ENCODE peak calls at places on chromosomes 4 and X, in four cellular contexts. E, M, Z and L are unnamed samples.
A peak's percentile ranks its signal among the peaks of the same experiment; 100 is the strongest.

GRCh38 chr4:128454281-128455075 is 166.9 kb upstream of the PGRMC2 start:
- DNase-seq in E (peak; percentile 70), M (peak; percentile 79), Z (peak; percentile 75), L (peak; percentile 93)

GRCh38 chr4:183130328-183131155 is 31.5 kb downstream of the WWC2 start:
- DNase-seq in E (no peak), M (peak; percentile 32), Z (no peak), L (no peak)

GRCh38 chr4:22179124-22179874 is 230.7 kb upstream of the KCNIP4 start:
- DNase-seq in E (no peak), M (no peak), Z (no peak), L (no peak)

GRCh38 chrX:100745806-100746537 is 14.1 kb upstream of the SYTL4 start:
- DNase-seq in E (no peak), M (no peak), Z (no peak), L (no peak)

GRCh38 chrX:136584545-136584944 is 52.5 kb downstream of the VGLL1 start:
- DNase-seq in E (no peak), M (no peak), Z (no peak), L (no peak)

GRCh38 chr4:168636506-168637176 is 139.8 kb downstream of the PALLD start:
- DNase-seq in E (no peak), M (no peak), Z (no peak), L (no peak)

GRCh38 chr4:183563874-183564273 is 59.0 kb downstream of the ING2 start:
- DNase-seq in E (no peak), M (no peak), Z (no peak), L (peak; percentile 58)

GRCh38 chrX:70421618-70422017 is 1.5 kb upstream of the GDPD2 start:
- DNase-seq in E (no peak), M (no peak), Z (no peak), L (no peak)

GRCh38 chr4:78162821-78163220 is 105.7 kb downstream of the FRAS1 start:
- DNase-seq in E (no peak), M (no peak), Z (no peak), L (no peak)

GRCh38 chr4:169024762-169025161 is 14.7 kb upstream of the CBR4 start:
- DNase-seq in E (peak; percentile 19), M (peak; percentile 69), Z (peak; percentile 15), L (peak; percentile 37)

GRCh38 chr4:180636696-180637095 is 1606.5 kb upstream of the TENM3 start:
- DNase-seq in E (no peak), M (no peak), Z (no peak), L (peak; percentile 14)

GRCh38 chrX:39201305-39201990 is 400.2 kb downstream of the MID1IP1 start:
- DNase-seq in E (no peak), M (no peak), Z (no peak), L (no peak)

GRCh38 chr4:124937993-124938392 is 225.5 kb upstream of the ANKRD50 start:
- DNase-seq in E (no peak), M (no peak), Z (no peak), L (no peak)

GRCh38 chr4:8179074-8179473 is 20.0 kb upstream of the SH3TC1 start:
- DNase-seq in E (no peak), M (no peak), Z (no peak), L (no peak)

GRCh38 chrX:154652311-154653047 is 900 bp downstream of the CTAG2 start:
- DNase-seq in E (no peak), M (no peak), Z (no peak), L (peak; percentile 1)

GRCh38 chr4:12875640-12876243 is 608.4 kb downstream of the RAB28 start:
- DNase-seq in E (no peak), M (no peak), Z (no peak), L (peak; percentile 45)

GRCh38 chr4:148618856-148619255 is 176.6 kb upstream of the NR3C2 start:
- DNase-seq in E (no peak), M (no peak), Z (no peak), L (no peak)

GRCh38 chr4:158801066-158801465 is 32.2 kb downstream of the FNIP2 start:
- DNase-seq in E (no peak), M (no peak), Z (no peak), L (peak; percentile 37)

GRCh38 chr4:179292443-179292842 is 1850.2 kb upstream of the AGA start:
- DNase-seq in E (no peak), M (no peak), Z (no peak), L (no peak)

GRCh38 chr4:913280-913618 is 18.9 kb downstream of the GAK start:
- DNase-seq in E (no peak), M (no peak), Z (no peak), L (no peak)

GRCh38 chr4:114549638-114550037 is 49.0 kb upstream of the UGT8 start:
- DNase-seq in E (peak; percentile 5), M (no peak), Z (no peak), L (no peak)

GRCh38 chr4:151147000-151147399 is 47.6 kb downstream of the RPS3A start:
- DNase-seq in E (no peak), M (no peak), Z (no peak), L (no peak)

GRCh38 chrX:134423606-134424005 is 36.4 kb upstream of the HPRT1 start:
- DNase-seq in E (peak; percentile 21), M (peak; percentile 5), Z (no peak), L (no peak)

GRCh38 chr4:82517043-82517442 is 44.7 kb downstream of the TMEM150C start:
- DNase-seq in E (no peak), M (no peak), Z (no peak), L (no peak)

GRCh38 chr4:8228319-8229250 is 29.5 kb downstream of the SH3TC1 start:
- DNase-seq in E (peak; percentile 69), M (no peak), Z (no peak), L (peak; percentile 66)

GRCh38 chr4:54384563-54384962 is 155.5 kb downstream of the PDGFRA start:
- DNase-seq in E (peak; percentile 7), M (no peak), Z (peak; percentile 6), L (peak; percentile 34)

GRCh38 chr4:15366660-15367059 is 61.2 kb upstream of the C1QTNF7 start:
- DNase-seq in E (no peak), M (no peak), Z (no peak), L (no peak)

GRCh38 chrX:49844622-49845021 is 15.5 kb downstream of the PAGE4 start:
- DNase-seq in E (no peak), M (no peak), Z (no peak), L (no peak)

GRCh38 chr4:25113915-25114904 is 46.0 kb downstream of the SEPSECS start:
- DNase-seq in E (no peak), M (no peak), Z (no peak), L (no peak)

GRCh38 chrX:3520458-3520857 is 174.0 kb upstream of the MXRA5 start:
- DNase-seq in E (no peak), M (no peak), Z (no peak), L (no peak)

GRCh38 chr4:53767503-53767902 is 176.2 kb upstream of the LNX1 start:
- DNase-seq in E (no peak), M (no peak), Z (no peak), L (no peak)

GRCh38 chr4:165355900-165356300 is 22.9 kb upstream of the CPE start:
- DNase-seq in E (peak; percentile 65), M (peak; percentile 47), Z (peak; percentile 59), L (peak; percentile 69)

GRCh38 chr4:17066972-17067371 is 168.5 kb upstream of the LDB2 start:
- DNase-seq in E (no peak), M (no peak), Z (no peak), L (peak; percentile 31)

GRCh38 chr4:16745009-16745408 is 153.4 kb downstream of the LDB2 start:
- DNase-seq in E (no peak), M (no peak), Z (no peak), L (no peak)

GRCh38 chrX:80578518-80579105 is 158.4 kb downstream of the TENT5D start:
- DNase-seq in E (peak; percentile 5), M (peak; percentile 41), Z (peak; percentile 10), L (peak; percentile 31)

GRCh38 chr4:121977251-121978168 is 25.6 kb upstream of the TRPC3 start:
- DNase-seq in E (peak; percentile 70), M (no peak), Z (no peak), L (peak; percentile 31)

DNA sequence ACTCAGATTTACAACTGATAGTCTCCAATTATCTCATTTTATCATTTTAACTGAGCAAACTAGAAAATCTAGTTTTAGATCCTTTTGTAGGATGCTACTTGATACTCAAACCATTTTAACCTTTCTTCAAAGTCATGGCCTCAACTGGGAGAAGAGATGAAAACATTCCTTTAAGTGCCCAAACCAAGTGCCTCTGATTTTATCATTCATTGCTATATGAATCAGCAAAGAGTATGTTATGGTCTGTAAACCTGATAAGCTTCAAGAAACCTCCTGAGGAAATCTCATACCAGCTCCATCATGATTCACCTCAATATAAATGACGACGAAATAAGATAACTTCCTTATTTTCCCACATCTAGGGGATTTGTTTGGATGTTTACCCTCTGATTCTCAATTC is 119.9 kb downstream of the FAM13A start:
- DNase-seq in E (no peak), M (no peak), Z (no peak), L (no peak)
- H3K36me3 ChIP-seq in E (no peaks in the 10 kb centered on the region), M (no peaks in the 10 kb centered on the region), Z (no peaks in the 10 kb centered on the region), L (no peaks in the 10 kb centered on the region)

DNA sequence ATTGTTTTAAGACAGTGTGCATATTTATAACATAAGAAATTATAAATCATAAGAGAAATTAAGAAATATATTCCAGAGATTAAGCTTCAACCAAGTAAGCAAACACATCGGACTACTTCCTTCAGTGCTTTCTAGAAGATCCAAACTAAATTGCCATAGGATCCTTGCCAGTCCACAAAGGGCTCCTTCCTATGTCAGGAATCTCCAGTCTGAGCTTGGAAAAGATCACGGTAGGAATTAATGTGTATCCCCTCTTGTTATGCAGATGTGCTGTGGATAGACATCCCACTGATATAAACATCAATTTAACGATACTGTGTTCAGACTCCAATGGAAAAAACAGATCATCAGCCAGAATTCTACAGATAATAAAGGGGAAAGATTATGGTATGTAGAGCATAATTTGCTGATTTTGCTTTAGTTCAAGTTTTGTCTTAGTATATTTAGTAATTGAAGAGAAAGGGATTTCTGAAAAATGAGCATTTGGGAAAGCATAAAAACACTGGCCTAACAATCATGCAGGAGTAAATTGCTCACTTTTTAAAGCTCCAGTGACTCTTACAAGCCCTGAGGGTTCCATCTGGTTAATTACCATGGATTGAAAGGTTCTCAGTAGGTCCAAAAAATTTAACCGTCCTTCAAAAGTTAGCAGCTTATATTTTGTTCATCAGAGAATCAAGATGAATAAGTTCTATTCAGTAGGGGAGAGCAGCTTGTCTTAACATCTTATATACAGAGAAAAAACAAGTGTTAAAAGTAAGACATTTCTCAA is 65.9 kb downstream of the HHIP start:
- DNase-seq in E (no peak), M (no peak), Z (no peak), L (no peak)
- TF ChIP-seq EZH2phosphoT487 in E (no peak), M (no peak), Z (no peak), L (no peak)

DNA sequence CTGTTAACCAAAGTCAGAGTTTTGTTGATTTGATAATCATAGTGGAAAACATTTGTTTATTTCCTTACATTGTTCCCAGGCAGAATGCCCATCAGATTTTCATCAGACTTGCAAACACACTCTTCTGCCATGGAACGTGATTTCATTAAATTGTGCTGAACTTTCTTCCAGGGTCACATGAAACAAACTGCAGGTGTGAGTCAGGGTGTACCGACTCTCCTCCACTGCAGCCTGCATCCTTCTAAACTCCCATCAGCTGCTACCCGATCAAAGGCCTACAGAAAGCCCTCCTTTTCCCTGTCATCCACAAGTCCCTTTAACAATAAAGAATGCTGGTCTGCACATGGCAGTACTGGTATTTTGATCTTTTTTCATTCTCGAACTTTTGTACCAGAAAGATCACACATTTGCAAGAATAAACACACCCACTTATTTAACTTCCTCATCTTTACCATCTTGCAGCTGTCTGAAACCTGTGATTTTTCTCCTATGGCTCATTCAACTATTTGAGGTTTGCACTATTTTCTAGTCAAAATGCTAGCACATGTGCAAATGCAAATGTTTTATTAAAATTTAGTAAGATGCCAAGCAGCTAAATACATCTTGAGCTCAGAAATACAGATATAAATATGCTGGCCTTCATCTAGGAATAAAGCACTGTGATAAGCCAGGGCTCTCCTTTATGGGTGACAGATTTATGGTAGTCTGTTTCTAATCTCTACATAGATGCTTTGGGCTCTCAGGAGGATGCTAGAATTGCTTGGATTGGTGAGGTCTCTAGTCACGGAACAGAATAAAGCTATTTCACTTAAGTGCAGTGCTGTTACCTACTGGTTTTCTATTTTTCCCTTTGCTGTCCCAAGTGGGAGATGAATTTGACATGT is 25.8 kb upstream of the ARHGAP24 start:
- DNase-seq in E (peak; percentile 49), M (peak; percentile 19), Z (no peak), L (no peak)
- H3K9me3 ChIP-seq in E (no peaks in the 10 kb centered on the region), M (no peaks in the 10 kb centered on the region), Z (no peaks in the 10 kb centered on the region), L (no peaks in the 10 kb centered on the region)

GRCh38 chrX:131826572-131826971 is 196.5 kb upstream of the STK26 start:
- DNase-seq in E (no peak), M (no peak), Z (no peak), L (no peak)
- H3K36me3 ChIP-seq in E (no peaks in the 10 kb centered on the region), M (no peaks in the 10 kb centered on the region), Z (peaks cover 7% of the 10 kb centered on the region), L (no peaks in the 10 kb centered on the region)